ENCODE peak calls at places on chromosome 16, in four cellular contexts. One of them, this sample, is unnamed.

GRCh38 chr16:50263940-50264929 is 2.1 kb upstream of the ADCY7 start:
- DNase-seq in cardiac fibroblast: peak
- DNase-seq in endothelial cell: no peak
- DNase-seq in head of caudate nucleus: no peak
- DNase-seq in this sample: no peak

GRCh38 chr16:67657017-67657608 is 2.9 kb downstream of the ACD start:
- DNase-seq in cardiac fibroblast: no peak
- DNase-seq in endothelial cell: no peak
- DNase-seq in head of caudate nucleus: no peak
- DNase-seq in this sample: no peak

GRCh38 chr16:15450624-15451023 is 16.2 kb downstream of the BMERB1 start:
- DNase-seq in cardiac fibroblast: no peak
- DNase-seq in head of caudate nucleus: no peak
- DNase-seq in endothelial cell: no peak
- DNase-seq in this sample: no peak

GRCh38 chr16:50602531-50603205 is 54.5 kb downstream of the NKD1 start:
- DNase-seq in cardiac fibroblast: no peak
- DNase-seq in endothelial cell: no peak
- DNase-seq in head of caudate nucleus: no peak
- DNase-seq in this sample: no peak

GRCh38 chr16:720507-720989 is 398 bp upstream of the ANTKMT start:
- DNase-seq in endothelial cell: no peak
- DNase-seq in head of caudate nucleus: no peak
- DNase-seq in cardiac fibroblast: peak
- DNase-seq in this sample: peak

GRCh38 chr16:89093602-89094251 is at the start of gene ACSF3:
- DNase-seq in endothelial cell: peak
- DNase-seq in cardiac fibroblast: peak
- DNase-seq in head of caudate nucleus: peak
- DNase-seq in this sample: peak

GRCh38 chr16:25608002-25608401 is 83.8 kb upstream of the HS3ST4 start:
- DNase-seq in cardiac fibroblast: no peak
- DNase-seq in endothelial cell: no peak
- DNase-seq in head of caudate nucleus: no peak
- DNase-seq in this sample: no peak

GRCh38 chr16:49548571-49548970 is 175.0 kb downstream of the C16orf78 start:
- DNase-seq in head of caudate nucleus: no peak
- DNase-seq in endothelial cell: no peak
- DNase-seq in cardiac fibroblast: no peak
- DNase-seq in this sample: no peak

GRCh38 chr16:2271848-2272461 is 4.0 kb upstream of the RNPS1 start:
- DNase-seq in endothelial cell: no peak
- DNase-seq in head of caudate nucleus: no peak
- DNase-seq in cardiac fibroblast: no peak
- DNase-seq in this sample: no peak

GRCh38 chr16:69513180-69513966 is 52.4 kb upstream of the NFAT5 start:
- DNase-seq in cardiac fibroblast: no peak
- DNase-seq in head of caudate nucleus: no peak
- DNase-seq in endothelial cell: no peak
- DNase-seq in this sample: no peak

GRCh38 chr16:19857593-19857992 is 27.1 kb downstream of the GPRC5B start:
- DNase-seq in cardiac fibroblast: no peak
- DNase-seq in endothelial cell: no peak
- DNase-seq in head of caudate nucleus: no peak
- DNase-seq in this sample: no peak

GRCh38 chr16:28473714-28474265 is 1.7 kb upstream of the NPIPB7 start:
- DNase-seq in head of caudate nucleus: no peak
- DNase-seq in cardiac fibroblast: no peak
- DNase-seq in endothelial cell: no peak
- DNase-seq in this sample: no peak

GRCh38 chr16:81095953-81096714 is at the start of gene GCSH:
- DNase-seq in endothelial cell: peak
- DNase-seq in head of caudate nucleus: peak
- DNase-seq in cardiac fibroblast: peak
- DNase-seq in this sample: peak

GRCh38 chr16:80045944-80046660 is 445.6 kb upstream of the MAF start:
- DNase-seq in head of caudate nucleus: no peak
- DNase-seq in cardiac fibroblast: no peak
- DNase-seq in endothelial cell: no peak
- DNase-seq in this sample: no peak

GRCh38 chr16:89373355-89374110 is 116.8 kb downstream of the ANKRD11 start:
- DNase-seq in cardiac fibroblast: peak
- DNase-seq in head of caudate nucleus: peak
- DNase-seq in endothelial cell: no peak
- DNase-seq in this sample: no peak

GRCh38 chr16:31273676-31274075 is 13.9 kb downstream of the ITGAM start:
- DNase-seq in cardiac fibroblast: no peak
- DNase-seq in head of caudate nucleus: no peak
- DNase-seq in endothelial cell: no peak
- DNase-seq in this sample: no peak

GRCh38 chr16:84611041-84611440 is 6.8 kb downstream of the COTL1 start:
- DNase-seq in cardiac fibroblast: peak
- DNase-seq in endothelial cell: no peak
- DNase-seq in head of caudate nucleus: no peak
- DNase-seq in this sample: no peak

GRCh38 chr16:66618588-66618987 is 14.1 kb downstream of the CMTM3 start:
- DNase-seq in endothelial cell: no peak
- DNase-seq in head of caudate nucleus: no peak
- DNase-seq in cardiac fibroblast: peak
- DNase-seq in this sample: no peak

GRCh38 chr16:85393674-85394510 is 219.2 kb upstream of the GSE1 start:
- DNase-seq in endothelial cell: peak
- DNase-seq in cardiac fibroblast: peak
- DNase-seq in head of caudate nucleus: peak
- DNase-seq in this sample: peak

GRCh38 chr16:3793161-3793576 is 75.8 kb upstream of the TRAP1 start:
- DNase-seq in endothelial cell: no peak
- DNase-seq in head of caudate nucleus: no peak
- DNase-seq in cardiac fibroblast: peak
- DNase-seq in this sample: no peak

GRCh38 chr16:90026135-90026534 is 6.9 kb upstream of the DBNDD1 start:
- DNase-seq in endothelial cell: no peak
- DNase-seq in cardiac fibroblast: no peak
- DNase-seq in head of caudate nucleus: no peak
- DNase-seq in this sample: no peak

GRCh38 chr16:29306201-29306600 is 100.3 kb downstream of the NPIPB11 start:
- DNase-seq in endothelial cell: no peak
- DNase-seq in head of caudate nucleus: no peak
- DNase-seq in cardiac fibroblast: no peak
- DNase-seq in this sample: no peak

GRCh38 chr16:71883849-71884638 is at the start of gene ZNF821:
- DNase-seq in head of caudate nucleus: peak
- DNase-seq in endothelial cell: peak
- DNase-seq in cardiac fibroblast: peak
- DNase-seq in this sample: peak

GRCh38 chr16:54194008-54194731 is 92.4 kb downstream of the IRX3 start:
- DNase-seq in head of caudate nucleus: peak
- DNase-seq in endothelial cell: peak
- DNase-seq in cardiac fibroblast: peak
- DNase-seq in this sample: peak

GRCh38 chr16:4320571-4321137 is 4.8 kb downstream of the GLIS2 start:
- DNase-seq in head of caudate nucleus: no peak
- DNase-seq in endothelial cell: no peak
- DNase-seq in cardiac fibroblast: no peak
- DNase-seq in this sample: no peak

GRCh38 chr16:81601008-81601428 is 156.4 kb downstream of the CMIP start:
- DNase-seq in cardiac fibroblast: peak
- DNase-seq in endothelial cell: no peak
- DNase-seq in head of caudate nucleus: no peak
- DNase-seq in this sample: no peak

GRCh38 chr16:11669380-11670146 is 1.3 kb downstream of the SNN start:
- DNase-seq in head of caudate nucleus: peak
- DNase-seq in cardiac fibroblast: peak
- DNase-seq in endothelial cell: no peak
- DNase-seq in this sample: no peak

GRCh38 chr16:83532634-83533033 is 275.1 kb upstream of the HSBP1 start:
- DNase-seq in endothelial cell: no peak
- DNase-seq in cardiac fibroblast: no peak
- DNase-seq in head of caudate nucleus: no peak
- DNase-seq in this sample: no peak

GRCh38 chr16:11547517-11547916 is 39.2 kb downstream of the LITAF start:
- DNase-seq in endothelial cell: no peak
- DNase-seq in cardiac fibroblast: no peak
- DNase-seq in head of caudate nucleus: peak
- DNase-seq in this sample: no peak

GRCh38 chr16:66290431-66290830 is 76.1 kb upstream of the CDH5 start:
- DNase-seq in cardiac fibroblast: no peak
- DNase-seq in endothelial cell: no peak
- DNase-seq in head of caudate nucleus: no peak
- DNase-seq in this sample: no peak

GRCh38 chr16:11632455-11632921 is 35.8 kb upstream of the SNN start:
- DNase-seq in cardiac fibroblast: peak
- DNase-seq in head of caudate nucleus: peak
- DNase-seq in endothelial cell: peak
- DNase-seq in this sample: peak

This sample was measured in nephron progenitor cell.